ENCODE peak calls at places on chromosomes 13 and 19, in ten cellular contexts. Q, M, U, I, W, R, O, H, E and Y are unnamed samples.

GRCh38 chr19:40663712-40664692 is 26.4 kb downstream of the NUMBL start:
- DNase-seq in E (peak), O (no peak), I (no peak), U (peak), M (peak), H (peak), W (peak), R (peak), Q (no peak), Y (no peak)

GRCh38 chr13:29591310-29591709 is 4.2 kb downstream of the SLC7A1 start:
- DNase-seq in R (no peak), E (no peak), W (no peak), Q (no peak), U (no peak), O (no peak), I (no peak), H (no peak), M (peak), Y (no peak)

GRCh38 chr19:2330632-2331284 is 2.3 kb downstream of the SPPL2B start:
- DNase-seq in E (no peak), I (no peak), U (no peak), R (no peak), W (no peak), O (no peak), Q (peak), M (no peak), H (no peak), Y (peak)

GRCh38 chr13:34750078-34750703 is 191.9 kb upstream of the NBEA start:
- DNase-seq in I (no peak), U (no peak), E (no peak), R (peak), O (no peak), H (no peak), M (peak), W (peak), Q (peak), Y (no peak)

GRCh38 chr13:73825143-73825542 is 309.1 kb downstream of the KLF12 start:
- DNase-seq in I (no peak), E (no peak), H (no peak), O (no peak), M (no peak), U (no peak), Q (no peak), R (no peak), W (no peak), Y (no peak)

GRCh38 chr13:90867336-90867683 is 480.2 kb upstream of the MIR17HG start:
- DNase-seq in H (peak), E (no peak), Q (peak), R (peak), W (peak), I (peak), O (no peak), M (peak), U (peak), Y (peak)

GRCh38 chr13:39452412-39452811 is 150.6 kb downstream of the LHFPL6 start:
- DNase-seq in R (no peak), O (no peak), M (peak), H (no peak), I (no peak), Q (no peak), E (no peak), W (no peak), U (no peak), Y (no peak)

GRCh38 chr13:48976677-48977625 is 1.2 kb downstream of the FNDC3A start:
- DNase-seq in E (peak), U (no peak), M (peak), Q (no peak), O (no peak), W (no peak), R (no peak), I (peak), H (peak), Y (no peak)

GRCh38 chr13:101529419-101529818 is 76.9 kb downstream of the ITGBL1 start:
- DNase-seq in U (no peak), M (peak), H (peak), Q (no peak), E (no peak), W (no peak), O (no peak), I (peak), R (no peak), Y (no peak)

GRCh38 chr19:33094504-33095067 is 13.6 kb downstream of the GPATCH1 start:
- DNase-seq in Q (no peak), R (no peak), M (no peak), O (no peak), H (no peak), U (no peak), I (no peak), W (no peak), E (no peak), Y (no peak)

GRCh38 chr13:44128522-44128921 is 245.1 kb upstream of the SERP2 start:
- DNase-seq in E (no peak), O (no peak), I (no peak), M (no peak), R (no peak), H (no peak), Q (no peak), W (no peak), U (no peak), Y (no peak)